ENCODE peak calls at places on chromosome 17, in nine cellular contexts. X is NCI-H1436 treated with DMSO at 0.1 percent for 48 hours; M is stimulated activated naive CD8-positive, alpha-beta T cell treated with anti-CD3 and anti-CD28 coated beads, Interleukin-15, amount 100 ng/mL, for 72 hours; P is AG04450; C is activated CD4-positive, alpha-beta T cell treated with anti-CD3 and anti-CD28 coated beads for 24 hours; N is stimulated activated CD4-positive, alpha-beta T cell treated with anti-CD3 and anti-CD28 coated beads, TNF-alpha, amount 100 ng/mL, for 24 hours; Z is A673; B is KG1; I is activated T-cell treated with anti-CD3 and anti-CD28 coated beads, Interleukin-2, amount 50 U/mL, for 48 hours. O is an unnamed sample.

GRCh38 chr17:76447931-76448652 is 4.9 kb downstream of the UBE2O start:
- DNase-seq in X (no peak), M (no peak), P (no peak), C (no peak), N (no peak), Z (no peak), B (no peak), I (no peak), O (no peak)

GRCh38 chr17:65753348-65753747 is 191.9 kb upstream of the AXIN2 start:
- DNase-seq in X (no peak), M (no peak), P (no peak), C (no peak), N (no peak), Z (no peak), B (no peak), I (no peak), O (no peak)

GRCh38 chr17:7122386-7122785 is 7.8 kb upstream of the ASGR2 start:
- DNase-seq in X (no peak), M (no peak), P (no peak), C (no peak), N (no peak), Z (no peak), B (no peak), I (no peak), O (peak)

GRCh38 chr17:62703776-62704380 is 76.4 kb downstream of the MRC2 start:
- DNase-seq in X (no peak), M (peak), P (no peak), C (peak), N (peak), Z (peak), B (peak), I (peak), O (peak)

GRCh38 chr17:39328815-39329214 is 72.6 kb downstream of the FBXL20 start:
- DNase-seq in X (no peak), M (no peak), P (no peak), C (no peak), N (no peak), Z (no peak), B (no peak), I (no peak), O (no peak)

GRCh38 chr17:73492802-73493139 is 151.5 kb downstream of the SDK2 start:
- DNase-seq in X (peak), M (no peak), P (no peak), C (no peak), N (no peak), Z (peak), B (no peak), I (no peak), O (no peak)

GRCh38 chr17:38361700-38362465 is 10.2 kb downstream of the SOCS7 start:
- DNase-seq in X (no peak), M (no peak), P (no peak), C (no peak), N (no peak), Z (no peak), B (no peak), I (no peak), O (no peak)

GRCh38 chr17:63639125-63639524 is 16.9 kb downstream of the MAP3K3 start:
- DNase-seq in X (no peak), M (no peak), P (no peak), C (no peak), N (no peak), Z (no peak), B (no peak), I (no peak), O (no peak)

GRCh38 chr17:43720311-43721060 is 38.1 kb downstream of the SOST start:
- DNase-seq in X (no peak), M (peak), P (no peak), C (peak), N (peak), Z (peak), B (no peak), I (peak), O (peak)

GRCh38 chr17:15350777-15351486 is 9.5 kb upstream of the TEKT3 start:
- DNase-seq in X (no peak), M (no peak), P (no peak), C (no peak), N (no peak), Z (no peak), B (no peak), I (no peak), O (no peak)

GRCh38 chr17:77722366-77722765 is 236.1 kb upstream of the TNRC6C start:
- DNase-seq in X (no peak), M (no peak), P (no peak), C (no peak), N (no peak), Z (no peak), B (no peak), I (peak), O (no peak)

GRCh38 chr17:10614536-10615155 is 42.5 kb downstream of the MYH3 start:
- DNase-seq in X (no peak), M (no peak), P (peak), C (no peak), N (no peak), Z (peak), B (no peak), I (peak), O (peak)

GRCh38 chr17:17060001-17060929 is 18.0 kb downstream of the MPRIP start:
- DNase-seq in X (no peak), M (no peak), P (no peak), C (no peak), N (no peak), Z (no peak), B (no peak), I (no peak), O (no peak)

GRCh38 chr17:41638194-41638593 is 13.8 kb upstream of the KRT17 start:
- DNase-seq in X (no peak), M (no peak), P (no peak), C (no peak), N (no peak), Z (no peak), B (no peak), I (no peak), O (no peak)

GRCh38 chr17:30550512-30551273 is 73.5 kb downstream of the GOSR1 start:
- DNase-seq in X (no peak), M (no peak), P (no peak), C (no peak), N (no peak), Z (no peak), B (no peak), I (peak), O (no peak)

GRCh38 chr17:15913826-15914225 is 31.1 kb upstream of the ADORA2B start:
- DNase-seq in X (no peak), M (no peak), P (no peak), C (no peak), N (no peak), Z (no peak), B (no peak), I (no peak), O (no peak)

O was measured in fibroblast of gingiva.